ENCODE peak calls at places on chromosomes 13 and 19, in four cellular contexts. One of them, this sample, is unnamed.

GRCh38 chr13:39378293-39378692 is 224.7 kb downstream of the LHFPL6 start:
- DNase-seq in GM23248: no peak
- DNase-seq in fibroblast of lung: no peak
- DNase-seq in astrocyte: no peak
- DNase-seq in this sample: no peak

GRCh38 chr19:1225451-1226226 is 12.2 kb downstream of the CBARP start:
- DNase-seq in GM23248: no peak
- DNase-seq in fibroblast of lung: no peak
- DNase-seq in astrocyte: no peak
- DNase-seq in this sample: no peak

GRCh38 chr19:28168557-28168956 is 1044.4 kb downstream of the UQCRFS1 start:
- DNase-seq in GM23248: no peak
- DNase-seq in fibroblast of lung: no peak
- DNase-seq in astrocyte: peak
- DNase-seq in this sample: no peak

GRCh38 chr13:33022986-33023385 is 6.8 kb downstream of the KL start:
- DNase-seq in GM23248: no peak
- DNase-seq in fibroblast of lung: no peak
- DNase-seq in astrocyte: no peak
- DNase-seq in this sample: no peak

GRCh38 chr13:106232680-106233079 is 302.8 kb downstream of the EFNB2 start:
- DNase-seq in GM23248: no peak
- DNase-seq in fibroblast of lung: no peak
- DNase-seq in astrocyte: no peak
- DNase-seq in this sample: no peak

GRCh38 chr13:98365291-98365690 is 188.2 kb upstream of the RNF113B start:
- DNase-seq in GM23248: no peak
- DNase-seq in fibroblast of lung: no peak
- DNase-seq in astrocyte: no peak
- DNase-seq in this sample: no peak

GRCh38 chr19:42069619-42070293 is at the start of gene GRIK5:
- DNase-seq in GM23248: peak
- DNase-seq in fibroblast of lung: no peak
- DNase-seq in astrocyte: no peak
- DNase-seq in this sample: no peak

GRCh38 chr19:24054044-24054935 is 32.7 kb upstream of the ZNF254 start:
- DNase-seq in GM23248: peak
- DNase-seq in fibroblast of lung: peak
- DNase-seq in astrocyte: peak
- DNase-seq in this sample: peak

GRCh38 chr13:57123660-57124059 is 17.1 kb upstream of the PRR20A start:
- DNase-seq in GM23248: no peak
- DNase-seq in fibroblast of lung: peak
- DNase-seq in astrocyte: no peak
- DNase-seq in this sample: no peak

GRCh38 chr13:45174478-45174877 is 26.4 kb downstream of the KCTD4 start:
- DNase-seq in GM23248: no peak
- DNase-seq in fibroblast of lung: no peak
- DNase-seq in astrocyte: no peak
- DNase-seq in this sample: no peak

GRCh38 chr19:35309481-35310279 is 17.7 kb downstream of the MAG start:
- DNase-seq in GM23248: no peak
- DNase-seq in fibroblast of lung: peak
- DNase-seq in astrocyte: no peak
- DNase-seq in this sample: no peak

GRCh38 chr19:17335575-17335974 is 920 bp upstream of the ANO8 start:
- DNase-seq in GM23248: no peak
- DNase-seq in fibroblast of lung: no peak
- DNase-seq in astrocyte: no peak
- DNase-seq in this sample: peak

GRCh38 chr13:63901630-63902029 is 2486.0 kb upstream of the PCDH20 start:
- DNase-seq in GM23248: no peak
- DNase-seq in fibroblast of lung: no peak
- DNase-seq in astrocyte: no peak
- DNase-seq in this sample: no peak

GRCh38 chr13:41075034-41075433 is 13.7 kb downstream of the WBP4 start:
- DNase-seq in GM23248: peak
- DNase-seq in fibroblast of lung: peak
- DNase-seq in astrocyte: no peak
- DNase-seq in this sample: peak

GRCh38 chr13:73433893-73434292 is 375.1 kb downstream of the KLF5 start:
- DNase-seq in GM23248: no peak
- DNase-seq in fibroblast of lung: no peak
- DNase-seq in astrocyte: no peak
- DNase-seq in this sample: no peak

GRCh38 chr13:25347156-25347555 is 24.6 kb upstream of the ATP8A2 start:
- DNase-seq in GM23248: no peak
- DNase-seq in fibroblast of lung: no peak
- DNase-seq in astrocyte: no peak
- DNase-seq in this sample: no peak

GRCh38 chr13:27203854-27204253 is 32.2 kb upstream of the USP12 start:
- DNase-seq in GM23248: peak
- DNase-seq in fibroblast of lung: peak
- DNase-seq in astrocyte: no peak
- DNase-seq in this sample: peak

GRCh38 chr19:27742041-27742440 is 1470.9 kb downstream of the UQCRFS1 start:
- DNase-seq in GM23248: no peak
- DNase-seq in fibroblast of lung: no peak
- DNase-seq in astrocyte: peak
- DNase-seq in this sample: no peak

GRCh38 chr13:100646030-100646673 is 28.4 kb downstream of the TMTC4 start:
- DNase-seq in GM23248: peak
- DNase-seq in fibroblast of lung: peak
- DNase-seq in astrocyte: peak
- DNase-seq in this sample: peak

GRCh38 chr13:72255908-72256307 is 388.9 kb upstream of the DACH1 start:
- DNase-seq in GM23248: no peak
- DNase-seq in fibroblast of lung: peak
- DNase-seq in astrocyte: peak
- DNase-seq in this sample: peak

GRCh38 chr13:33637978-33638743 is 179.8 kb upstream of the RFC3 start:
- DNase-seq in GM23248: peak
- DNase-seq in fibroblast of lung: peak
- DNase-seq in astrocyte: peak
- DNase-seq in this sample: peak

GRCh38 chr19:50432221-50432626 is 468 bp upstream of the MYBPC2 start:
- DNase-seq in GM23248: peak
- DNase-seq in fibroblast of lung: no peak
- DNase-seq in astrocyte: no peak
- DNase-seq in this sample: no peak

GRCh38 chr13:95106562-95106961 is 194.7 kb downstream of the ABCC4 start:
- DNase-seq in GM23248: no peak
- DNase-seq in fibroblast of lung: peak
- DNase-seq in astrocyte: no peak
- DNase-seq in this sample: no peak

GRCh38 chr13:67227131-67227983 is 2.8 kb downstream of the PCDH9 start:
- DNase-seq in GM23248: no peak
- DNase-seq in fibroblast of lung: no peak
- DNase-seq in astrocyte: no peak
- DNase-seq in this sample: no peak

GRCh38 chr13:73722120-73722519 is 412.1 kb downstream of the KLF12 start:
- DNase-seq in GM23248: peak
- DNase-seq in fibroblast of lung: peak
- DNase-seq in astrocyte: peak
- DNase-seq in this sample: peak

GRCh38 chr19:13665125-13665903 is 99.0 kb upstream of the MRI1 start:
- DNase-seq in GM23248: no peak
- DNase-seq in fibroblast of lung: no peak
- DNase-seq in astrocyte: no peak
- DNase-seq in this sample: no peak

GRCh38 chr19:13974073-13974472 is 21.8 kb downstream of the DCAF15 start:
- DNase-seq in GM23248: no peak
- DNase-seq in fibroblast of lung: no peak
- DNase-seq in astrocyte: no peak
- DNase-seq in this sample: peak

GRCh38 chr13:102033719-102034446 is 368.0 kb downstream of the FGF14 start:
- DNase-seq in GM23248: no peak
- DNase-seq in fibroblast of lung: no peak
- DNase-seq in astrocyte: no peak
- DNase-seq in this sample: no peak

GRCh38 chr19:17346109-17346671 is 8.8 kb downstream of the GTPBP3 start:
- DNase-seq in GM23248: peak
- DNase-seq in fibroblast of lung: peak
- DNase-seq in astrocyte: no peak
- DNase-seq in this sample: peak

GRCh38 chr13:24221007-24221406 is 60.5 kb downstream of the SPATA13 start:
- DNase-seq in GM23248: no peak
- DNase-seq in fibroblast of lung: no peak
- DNase-seq in astrocyte: no peak
- DNase-seq in this sample: peak

GRCh38 chr19:7418575-7418974 is 69.8 kb downstream of the ARHGEF18 start:
- DNase-seq in GM23248: no peak
- DNase-seq in fibroblast of lung: no peak
- DNase-seq in astrocyte: no peak
- DNase-seq in this sample: no peak

GRCh38 chr13:108968566-108968965 is 339.2 kb downstream of the MYO16 start:
- DNase-seq in GM23248: no peak
- DNase-seq in fibroblast of lung: no peak
- DNase-seq in astrocyte: peak
- DNase-seq in this sample: no peak

GRCh38 chr13:94816256-94816655 is 103.9 kb upstream of the SOX21 start:
- DNase-seq in GM23248: no peak
- DNase-seq in fibroblast of lung: no peak
- DNase-seq in astrocyte: no peak
- DNase-seq in this sample: no peak

GRCh38 chr13:33180009-33180804 is 105.3 kb downstream of the STARD13 start:
- DNase-seq in GM23248: no peak
- DNase-seq in fibroblast of lung: no peak
- DNase-seq in astrocyte: no peak
- DNase-seq in this sample: no peak

GRCh38 chr13:79043208-79043607 is 362.8 kb downstream of the RBM26 start:
- DNase-seq in GM23248: no peak
- DNase-seq in fibroblast of lung: no peak
- DNase-seq in astrocyte: no peak
- DNase-seq in this sample: no peak

DNA sequence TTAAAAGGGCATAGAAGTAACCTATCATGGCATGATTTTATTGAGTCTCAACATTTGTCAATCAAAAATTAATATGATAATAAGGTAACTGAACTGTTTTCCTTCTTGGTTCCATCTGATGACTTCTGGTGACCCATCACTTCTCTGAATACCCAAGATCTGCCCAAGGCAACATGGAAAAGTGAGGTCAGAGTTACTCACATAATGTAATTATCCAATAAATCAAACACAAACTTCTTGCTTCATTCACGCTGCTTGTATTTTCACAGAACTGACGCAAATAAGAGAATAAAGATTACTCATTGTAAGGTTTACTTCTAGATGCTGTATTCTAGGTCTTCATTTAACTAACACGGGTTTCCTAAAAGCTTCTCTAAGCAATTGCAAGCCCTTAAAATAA is 361.6 kb downstream of the RBM26 start:
- DNase-seq in GM23248: no peak
- DNase-seq in fibroblast of lung: no peak
- DNase-seq in astrocyte: no peak
- DNase-seq in this sample: peak
- H2AFZ ChIP-seq in GM23248: no peak
- H2AFZ ChIP-seq in fibroblast of lung: no peak
- H2AFZ ChIP-seq in astrocyte: no peak
- H2AFZ ChIP-seq in this sample: no peak

GRCh38 chr19:55451163-55451521 is 8.0 kb upstream of the SHISA7 start:
- DNase-seq in GM23248: no peak
- DNase-seq in fibroblast of lung: no peak
- DNase-seq in astrocyte: no peak
- DNase-seq in this sample: no peak
- H2AFZ ChIP-seq in GM23248: no peak
- H2AFZ ChIP-seq in fibroblast of lung: no peak
- H2AFZ ChIP-seq in astrocyte: no peak
- H2AFZ ChIP-seq in this sample: no peak

DNA sequence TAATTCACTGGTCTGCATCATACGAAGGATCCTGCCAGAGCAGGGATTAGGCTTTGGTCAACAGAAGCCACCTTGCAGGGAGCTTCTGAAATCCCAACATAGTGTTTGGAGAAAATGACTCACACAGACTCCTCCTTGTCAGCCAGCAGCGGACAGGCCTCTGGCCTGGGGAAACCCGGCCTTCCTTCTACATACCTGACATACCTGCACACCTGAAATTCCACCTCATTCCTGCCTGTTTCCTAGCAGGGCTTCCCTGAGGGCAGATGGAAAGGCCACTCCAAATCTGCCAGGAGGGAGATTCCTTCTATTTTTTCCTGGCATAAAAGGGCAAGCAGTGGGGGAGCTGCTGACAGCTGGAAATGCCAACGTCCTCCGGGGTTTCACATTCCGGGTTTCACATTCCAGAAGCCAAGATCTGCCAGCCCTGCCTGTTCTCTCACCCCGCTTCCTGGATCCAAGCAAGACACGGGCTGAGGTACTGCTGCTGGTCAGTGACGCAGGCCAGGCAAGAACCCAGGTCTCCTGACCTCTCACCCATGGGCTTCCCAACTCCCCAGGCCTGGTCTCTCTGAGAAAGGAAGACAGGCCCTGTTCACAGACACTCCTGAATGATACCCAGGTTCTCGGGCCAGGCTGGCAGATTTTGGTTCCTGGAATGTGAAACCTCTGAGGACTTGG is 18.2 kb upstream of the IGFL1 start:
- DNase-seq in GM23248: peak
- DNase-seq in fibroblast of lung: no peak
- DNase-seq in astrocyte: no peak
- DNase-seq in this sample: peak
- H2AFZ ChIP-seq in GM23248: no peak
- H2AFZ ChIP-seq in fibroblast of lung: no peak
- H2AFZ ChIP-seq in astrocyte: no peak
- H2AFZ ChIP-seq in this sample: no peak

GRCh38 chr19:33621065-33621785 is 528 bp upstream of the CHST8 start:
- DNase-seq in GM23248: no peak
- DNase-seq in fibroblast of lung: no peak
- DNase-seq in astrocyte: no peak
- DNase-seq in this sample: no peak
- H2AFZ ChIP-seq in GM23248: no peak
- H2AFZ ChIP-seq in fibroblast of lung: no peak
- H2AFZ ChIP-seq in astrocyte: no peak
- H2AFZ ChIP-seq in this sample: no peak

GRCh38 chr19:2578391-2578826 is 102.5 kb downstream of the GADD45B start:
- DNase-seq in GM23248: peak
- DNase-seq in fibroblast of lung: peak
- DNase-seq in astrocyte: peak
- DNase-seq in this sample: peak
- H2AFZ ChIP-seq in GM23248: peak
- H2AFZ ChIP-seq in fibroblast of lung: no peak
- H2AFZ ChIP-seq in astrocyte: no peak
- H2AFZ ChIP-seq in this sample: peak

GRCh38 chr19:39926170-39926755 is 8.2 kb downstream of the FCGBP start:
- DNase-seq in GM23248: no peak
- DNase-seq in fibroblast of lung: no peak
- DNase-seq in astrocyte: no peak
- DNase-seq in this sample: peak

GRCh38 chr19:39927076-39927475 is 7.4 kb downstream of the FCGBP start:
- DNase-seq in GM23248: no peak
- DNase-seq in fibroblast of lung: no peak
- DNase-seq in astrocyte: no peak
- DNase-seq in this sample: no peak

GRCh38 chr19:39923862-39924261 is 10.6 kb downstream of the FCGBP start:
- DNase-seq in GM23248: no peak
- DNase-seq in fibroblast of lung: no peak
- DNase-seq in astrocyte: no peak
- DNase-seq in this sample: no peak

GRCh38 chr19:39924952-39925351 is 9.5 kb downstream of the FCGBP start:
- DNase-seq in GM23248: no peak
- DNase-seq in fibroblast of lung: no peak
- DNase-seq in astrocyte: no peak
- DNase-seq in this sample: no peak

GRCh38 chr19:39924389-39924788 is 10.0 kb downstream of the FCGBP start:
- DNase-seq in GM23248: no peak
- DNase-seq in fibroblast of lung: no peak
- DNase-seq in astrocyte: no peak
- DNase-seq in this sample: no peak
- H2AFZ ChIP-seq in GM23248: no peak
- H2AFZ ChIP-seq in fibroblast of lung: no peak
- H2AFZ ChIP-seq in astrocyte: no peak
- H2AFZ ChIP-seq in this sample: no peak

This sample was measured in PC-3.